ENCODE peak calls at places on chromosomes 6 and 20, in five cellular contexts. F is fibroblast of pulmonary artery; E is dermis blood vessel endothelial cell; R is NCI-H460; P is stimulated activated effector memory CD8-positive, alpha-beta T cell treated with anti-CD3 and anti-CD28 coated beads, Interleukin-12 subunit alpha, Interleukin-12 subunit beta, amount 100 ng/mL, for 72 hours. U is an unnamed sample.

GRCh38 chr6:63269470-63269869 is 50.3 kb downstream of the LGSN start:
- DNase-seq in F (no peak), R (no peak), E (no peak), P (no peak), U (no peak)

GRCh38 chr6:659716-660581 is 3.0 kb upstream of the HUS1B start:
- DNase-seq in R (no peak), F (no peak), P (no peak), E (no peak), U (no peak)

GRCh38 chr20:21377701-21378100 is 19.6 kb downstream of the NKX2-4 start:
- DNase-seq in R (no peak), E (no peak), F (no peak), P (no peak), U (no peak)

GRCh38 chr6:35300848-35301247 is 3.2 kb downstream of the DEF6 start:
- DNase-seq in P (no peak), R (no peak), E (no peak), F (no peak), U (no peak)

GRCh38 chr6:125793280-125793679 is 2.5 kb downstream of the NCOA7 start:
- DNase-seq in E (peak), P (no peak), R (no peak), F (peak), U (peak)

GRCh38 chr6:150346346-150346745 is 22.5 kb upstream of the IYD start:
- DNase-seq in P (no peak), R (no peak), E (no peak), F (peak), U (no peak)

GRCh38 chr6:133645000-133645619 is 243.8 kb upstream of the TCF21 start:
- DNase-seq in F (peak), R (peak), E (no peak), P (no peak), U (no peak)

GRCh38 chr6:1787894-1788293 is 178.2 kb downstream of the FOXC1 start:
- DNase-seq in F (peak), E (peak), P (no peak), R (no peak), U (peak)

GRCh38 chr6:107059606-107060005 is 31.6 kb downstream of the MTRES1 start:
- DNase-seq in E (no peak), F (no peak), R (no peak), P (no peak), U (no peak)

GRCh38 chr20:50385733-50386640 is 124.2 kb upstream of the PTPN1 start:
- DNase-seq in P (peak), R (no peak), E (no peak), F (no peak), U (no peak)

GRCh38 chr6:35601331-35602132 is 87.2 kb downstream of the FKBP5 start:
- DNase-seq in P (no peak), F (peak), E (peak), R (no peak), U (peak)

GRCh38 chr6:150638286-150638685 is 38.6 kb downstream of the PLEKHG1 start:
- DNase-seq in F (no peak), P (no peak), R (no peak), E (no peak), U (no peak)

GRCh38 chr6:81105998-81106397 is 646.5 kb downstream of the TENT5A start:
- DNase-seq in E (no peak), F (peak), R (no peak), P (no peak), U (no peak)

GRCh38 chr20:23023621-23024187 is 11.4 kb upstream of the SSTR4 start:
- DNase-seq in R (no peak), F (no peak), P (no peak), E (no peak), U (no peak)